ENCODE peak calls at places on chromosomes 11 and 22, in nine cellular contexts. B is spleen; X is CD8-positive, alpha-beta T cell; A is CD8-positive, alpha-beta memory T cell; Z is GM23338; V is heart right ventricle; L is psoas muscle; T is SJSA1; G is PC-9. Q is an unnamed sample.

GRCh38 chr11:78428273-78428651 is 10.6 kb upstream of the GAB2 start:
- DNase-seq in Z (no peak), B (no peak), X (no peak), L (no peak), V (no peak), A (no peak), G (no peak), T (no peak), Q (no peak)

GRCh38 chr11:76161261-76161961 is 44.9 kb downstream of the WNT11 start:
- DNase-seq in V (peak; percentile 39), B (peak; percentile 65), X (no peak), G (no peak), L (no peak), Z (no peak), A (peak; percentile 47), T (no peak), Q (no peak)

GRCh38 chr11:74278721-74279148 is 32.7 kb downstream of the P4HA3 start:
- DNase-seq in X (no peak), A (no peak), V (peak; percentile 19), L (no peak), G (peak; percentile 25), B (no peak), T (peak; percentile 58), Z (no peak), Q (no peak)

GRCh38 chr11:6608011-6608410 is 4.0 kb downstream of the TAF10 start:
- DNase-seq in T (no peak), X (no peak), B (peak; percentile 64), G (no peak), Z (no peak), L (no peak), V (no peak), A (no peak), Q (no peak)

GRCh38 chr11:91199866-91200265 is 977.0 kb upstream of the CHORDC1 start:
- DNase-seq in A (no peak), L (no peak), G (no peak), Z (peak; percentile 19), V (no peak), T (no peak), X (no peak), B (no peak), Q (no peak)

GRCh38 chr11:111942826-111943225 is 5.7 kb downstream of the DIXDC1 start:
- DNase-seq in A (no peak), L (no peak), B (no peak), V (no peak), G (no peak), X (no peak), T (no peak), Z (no peak), Q (no peak)

GRCh38 chr11:132050081-132050480 is 679.7 kb downstream of the NTM start:
- DNase-seq in L (no peak), A (no peak), T (no peak), B (no peak), Z (no peak), X (no peak), G (no peak), V (no peak), Q (no peak)

GRCh38 chr11:14094481-14095037 is 132.0 kb downstream of the SPON1 start:
- DNase-seq in Z (no peak), X (no peak), V (no peak), T (no peak), A (no peak), B (no peak), G (no peak), L (no peak), Q (no peak)

GRCh38 chr11:80104196-80104595 is 663.4 kb upstream of the TENM4 start:
- DNase-seq in Z (no peak), X (no peak), L (no peak), B (no peak), G (no peak), T (no peak), V (no peak), A (no peak), Q (no peak)

GRCh38 chr22:27149886-27150529 is 492.6 kb downstream of the MIAT start:
- DNase-seq in L (no peak), V (no peak), A (no peak), X (no peak), T (peak; percentile 51), G (no peak), Z (no peak), B (no peak), Q (no peak)

GRCh38 chr22:45101828-45102227 is 61.9 kb upstream of the NUP50 start:
- DNase-seq in G (no peak), X (no peak), V (no peak), B (peak; percentile 79), A (no peak), L (no peak), Z (peak; percentile 91), T (no peak), Q (no peak)

GRCh38 chr11:112999518-112999917 is 38.3 kb downstream of the NCAM1 start:
- DNase-seq in Z (no peak), V (no peak), T (no peak), X (no peak), B (no peak), A (no peak), L (no peak), G (no peak), Q (no peak)

GRCh38 chr11:123977731-123978347 is at the start of gene OR10S1:
- DNase-seq in Z (peak; percentile 2), L (no peak), T (no peak), B (no peak), A (no peak), G (no peak), V (no peak), X (no peak), Q (no peak)

GRCh38 chr11:128508785-128509518 is 78.4 kb downstream of the ETS1 start:
- DNase-seq in A (no peak), G (no peak), L (no peak), B (no peak), V (no peak), T (no peak), Z (no peak), X (no peak), Q (no peak)

GRCh38 chr11:114026355-114026754 is 33.2 kb upstream of the ZBTB16 start:
- DNase-seq in X (no peak), T (no peak), B (no peak), Z (peak; percentile 83), A (peak; percentile 58), V (no peak), L (no peak), G (no peak), Q (peak; percentile 37)

GRCh38 chr22:18067548-18068341 is 10.0 kb upstream of the PEX26 start:
- DNase-seq in L (no peak), T (peak; percentile 26), Z (no peak), V (no peak), A (no peak), B (peak; percentile 68), G (no peak), X (no peak), Q (no peak)

DNA sequence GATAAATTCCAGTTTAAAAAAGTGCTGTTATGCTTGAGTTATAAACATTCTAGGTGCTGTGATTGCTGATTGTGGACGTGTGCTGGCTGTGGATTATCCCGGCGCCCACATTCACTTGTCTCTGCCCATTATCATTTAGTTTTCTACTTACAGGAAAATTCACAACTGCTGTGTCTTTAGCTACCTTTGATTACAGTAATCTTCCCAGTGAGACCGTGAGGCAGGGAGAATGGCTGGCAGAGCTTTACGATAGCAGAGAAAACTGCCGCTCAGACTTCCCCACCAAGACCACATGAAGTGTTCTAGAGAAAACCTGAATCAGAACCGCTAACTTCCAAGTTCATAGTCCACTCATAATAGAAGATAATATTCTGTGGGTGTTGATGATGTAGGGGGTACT is 34.6 kb upstream of the NELL1 start:
- DNase-seq in V (no peak), Z (no peak), G (no peak), T (no peak), X (no peak), A (no peak), L (no peak), B (no peak), Q (no peak)
- H3K4me1 ChIP-seq in V (no peaks in the 10 kb centered on the region), Z (peaks cover 7% of the 10 kb centered on the region), G (no peaks in the 10 kb centered on the region), T (no peaks in the 10 kb centered on the region), X (no peaks in the 10 kb centered on the region), A (no peaks in the 10 kb centered on the region), L (no peaks in the 10 kb centered on the region), B (no peaks in the 10 kb centered on the region), Q (no peaks in the 10 kb centered on the region)

GRCh38 chr11:96306600-96306932 is 36.4 kb downstream of the MAML2 start:
- DNase-seq in Z (no peak), V (no peak), G (no peak), B (no peak), L (no peak), A (no peak), X (no peak), T (no peak), Q (no peak)
- H3K4me1 ChIP-seq in Z (peaks cover 39% of the 10 kb centered on the region), V (peaks cover 84% of the 10 kb centered on the region), G (peaks cover 98% of the 10 kb centered on the region), B (peaks cover 9% of the 10 kb centered on the region), L (peaks cover 14% of the 10 kb centered on the region), A (peaks cover 49% of the 10 kb centered on the region), X (peaks cover 41% of the 10 kb centered on the region), T (peaks cover 84% of the 10 kb centered on the region), Q (peaks cover 38% of the 10 kb centered on the region)

GRCh38 chr11:16167706-16168487 is 188.4 kb downstream of the SOX6 start:
- DNase-seq in T (no peak), L (no peak), G (no peak), Z (no peak), B (no peak), A (no peak), V (no peak), X (no peak), Q (no peak)

GRCh38 chr11:16169541-16169940 is 186.8 kb downstream of the SOX6 start:
- DNase-seq in X (no peak), Z (peak; percentile 53), V (no peak), L (no peak), B (no peak), G (no peak), A (no peak), T (no peak), Q (no peak)

GRCh38 chr11:16169946-16170345 is 186.4 kb downstream of the SOX6 start:
- DNase-seq in X (no peak), T (peak; percentile 57), Z (peak; percentile 28), L (no peak), G (no peak), V (no peak), A (no peak), B (no peak), Q (no peak)

GRCh38 chr11:16170448-16170847 is 185.9 kb downstream of the SOX6 start:
- DNase-seq in G (no peak), L (no peak), B (no peak), Z (no peak), A (no peak), V (no peak), X (no peak), T (no peak), Q (no peak)

DNA sequence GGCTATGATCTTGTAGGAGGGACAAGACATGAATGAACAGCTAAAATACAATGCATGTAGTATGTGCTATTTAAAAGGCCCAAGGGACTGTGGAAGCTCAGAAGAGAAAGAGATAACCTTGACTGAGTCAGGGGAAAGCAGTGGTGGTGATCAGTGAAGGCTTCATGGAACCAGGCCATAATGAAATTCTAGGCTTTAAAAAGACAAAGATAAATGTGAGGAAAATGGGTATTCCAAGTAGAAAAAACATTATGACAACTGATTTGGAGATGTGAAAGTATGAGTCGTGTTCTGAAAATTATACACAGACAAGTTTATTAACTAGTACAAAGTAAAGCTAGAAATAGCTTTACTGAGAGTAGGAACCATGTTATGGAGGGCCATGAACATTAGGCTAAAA is 189.8 kb downstream of the SOX6 start:
- DNase-seq in T (no peak), G (no peak), Z (no peak), X (no peak), L (no peak), B (no peak), A (no peak), V (no peak), Q (no peak)
- H3K4me1 ChIP-seq in T (peaks cover 10% of the 10 kb centered on the region), G (no peaks in the 10 kb centered on the region), Z (peaks cover 28% of the 10 kb centered on the region), X (no peaks in the 10 kb centered on the region), L (no peaks in the 10 kb centered on the region), B (no peaks in the 10 kb centered on the region), A (no peaks in the 10 kb centered on the region), V (peaks cover 17% of the 10 kb centered on the region), Q (no peaks in the 10 kb centered on the region)

GRCh38 chr11:44577231-44577834 is 11.9 kb downstream of the CD82 start:
- DNase-seq in B (no peak), G (peak; percentile 70), L (no peak), V (no peak), Z (no peak), T (no peak), A (no peak), X (no peak), Q (no peak)
- H3K4me1 ChIP-seq in B (peaks cover 18% of the 10 kb centered on the region), G (peaks cover 53% of the 10 kb centered on the region), L (peaks cover 16% of the 10 kb centered on the region), V (peaks cover 45% of the 10 kb centered on the region), Z (no peaks in the 10 kb centered on the region), T (peaks cover 19% of the 10 kb centered on the region), A (peaks cover 79% of the 10 kb centered on the region), X (peaks cover 41% of the 10 kb centered on the region), Q (peaks cover 100% of the 10 kb centered on the region)

Q was measured in CD4-positive, alpha-beta memory T cell.